ENCODE peak calls at places on chromosomes 4 and X, in four cellular contexts. Q, Z, C and A are unnamed samples.
A peak's percentile ranks its signal among the peaks of the same experiment; 100 is the strongest.

GRCh38 chrX:63506320-63506719 is 155.2 kb upstream of the SPIN4 start:
- DNase-seq in Z (no peak), C (no peak), Q (no peak), A (peak; percentile 37)

GRCh38 chr4:1249148-1249730 is 309 bp upstream of the CTBP1 start:
- DNase-seq in C (peak; percentile 76), Z (peak; percentile 89), Q (peak; percentile 71), A (peak; percentile 86)

GRCh38 chr4:99323761-99324160 is 2.6 kb upstream of the ADH1B start:
- DNase-seq in Z (no peak), Q (no peak), C (no peak), A (no peak)

GRCh38 chrX:11430266-11430665 is 137.1 kb downstream of the AMELX start:
- DNase-seq in Z (no peak), Q (no peak), C (no peak), A (no peak)

GRCh38 chr4:155307731-155308277 is 69.0 kb downstream of the MAP9 start:
- DNase-seq in Q (no peak), C (no peak), Z (no peak), A (no peak)

GRCh38 chr4:67366341-67366861 is 178.9 kb downstream of the CENPC start:
- DNase-seq in C (no peak), Z (no peak), Q (no peak), A (no peak)

GRCh38 chr4:67549123-67549522 is 3.8 kb upstream of the CENPC start:
- DNase-seq in C (no peak), Z (no peak), Q (no peak), A (peak; percentile 51)

GRCh38 chr4:8648816-8649630 is 56.5 kb downstream of the CPZ start:
- DNase-seq in C (no peak), Z (no peak), Q (no peak), A (no peak)

GRCh38 chr4:78081541-78081940 is 24.4 kb downstream of the FRAS1 start:
- DNase-seq in C (no peak), Z (no peak), Q (no peak), A (no peak)

GRCh38 chr4:117692538-117692937 is 341.7 kb upstream of the NDST3 start:
- DNase-seq in C (no peak), Q (no peak), Z (no peak), A (no peak)

GRCh38 chr4:188781655-188782054 is 642.4 kb downstream of the TRIML1 start:
- DNase-seq in C (no peak), Q (no peak), Z (no peak), A (peak; percentile 15)

GRCh38 chrX:18566748-18567147 is 105.2 kb downstream of the RS1 start:
- DNase-seq in C (no peak), Q (no peak), Z (no peak), A (no peak)

GRCh38 chr4:128917781-128918180 is 108.3 kb downstream of the JADE1 start:
- DNase-seq in Z (no peak), Q (no peak), C (no peak), A (no peak)

GRCh38 chr4:95534032-95534431 is 14.7 kb downstream of the UNC5C start:
- DNase-seq in Z (no peak), Q (no peak), C (no peak), A (no peak)

GRCh38 chr4:85499573-85499972 is 24.6 kb downstream of the ARHGAP24 start:
- DNase-seq in Z (no peak), Q (no peak), C (no peak), A (no peak)

GRCh38 chrX:118652717-118653116 is 74.7 kb upstream of the IL13RA1 start:
- DNase-seq in Z (no peak), Q (no peak), C (no peak), A (peak; percentile 0)

GRCh38 chr4:99855677-99856076 is 38.5 kb downstream of the LAMTOR3 start:
- DNase-seq in Q (no peak), Z (no peak), C (no peak), A (no peak)

GRCh38 chrX:39484669-39485068 is 613.1 kb downstream of the BCOR start:
- DNase-seq in Q (no peak), Z (no peak), C (no peak), A (no peak)

GRCh38 chr4:99868126-99868596 is 26.1 kb downstream of the LAMTOR3 start:
- DNase-seq in C (no peak), Q (no peak), Z (no peak), A (peak; percentile 33)

GRCh38 chr4:25313194-25313895 is 771 bp downstream of the ZCCHC4 start:
- DNase-seq in Q (no peak), C (no peak), Z (no peak), A (peak; percentile 27)

GRCh38 chr4:38678078-38678477 is 14.1 kb downstream of the KLF3 start:
- DNase-seq in Z (no peak), Q (no peak), C (no peak), A (peak; percentile 95)

GRCh38 chr4:78552398-78553396 is 1.1 kb downstream of the ANXA3 start:
- DNase-seq in Q (peak; percentile 15), C (no peak), Z (no peak), A (peak; percentile 58)

GRCh38 chrX:138765061-138765460 is 53.5 kb upstream of the FGF13 start:
- DNase-seq in Q (no peak), Z (no peak), C (no peak), A (no peak)

GRCh38 chr4:125390126-125390525 is 75.4 kb downstream of the FAT4 start:
- DNase-seq in C (no peak), Q (no peak), Z (no peak), A (peak; percentile 81)

GRCh38 chr4:78629991-78630541 is 78.5 kb downstream of the ANXA3 start:
- DNase-seq in Z (no peak), C (no peak), Q (no peak), A (no peak)